ENCODE peak calls at places on chromosome 12, in nine cellular contexts. R is dorsolateral prefrontal cortex, A is colonic mucosa, W is A549, P is left ventricle myocardium inferior, J is uterus, Q is GM23248, U is PC-9, O is heart right ventricle. F is an unnamed sample.

GRCh38 chr12:104501115-104501514 is 44.4 kb downstream of the CHST11 start:
- DNase-seq in Q (no peak), W (no peak), J (no peak), A (no peak), U (no peak), O (no peak), P (no peak), R (no peak), F (no peak)

GRCh38 chr12:28536088-28536487 is 345.8 kb downstream of the CCDC91 start:
- DNase-seq in A (no peak), J (no peak), O (no peak), Q (peak; percentile 89), U (no peak), P (no peak), W (no peak), R (no peak), F (no peak)

GRCh38 chr12:77325505-77325904 is 260.1 kb upstream of the E2F7 start:
- DNase-seq in R (peak; percentile 30), J (no peak), W (no peak), U (no peak), P (no peak), O (peak; percentile 23), Q (peak; percentile 38), A (no peak), F (no peak)

GRCh38 chr12:65074932-65075331 is 46.2 kb downstream of the WIF1 start:
- DNase-seq in A (no peak), Q (no peak), J (no peak), U (no peak), W (peak; percentile 8), R (no peak), P (no peak), O (no peak), F (no peak)

GRCh38 chr12:125684968-125685790 is 619.9 kb downstream of the AACS start:
- DNase-seq in J (no peak), U (no peak), O (no peak), W (no peak), R (no peak), A (no peak), P (no peak), Q (no peak), F (no peak)

GRCh38 chr12:20300457-20300856 is 67.9 kb upstream of the PDE3A start:
- DNase-seq in U (no peak), R (no peak), Q (no peak), A (no peak), W (no peak), P (no peak), J (no peak), O (no peak), F (no peak)

GRCh38 chr12:42608196-42608825 is 18.8 kb upstream of the PRICKLE1 start:
- DNase-seq in P (no peak), O (no peak), J (no peak), R (no peak), A (no peak), Q (peak; percentile 31), W (no peak), U (no peak), F (no peak)

GRCh38 chr12:83365317-83365716 is 678.6 kb downstream of the TMTC2 start:
- DNase-seq in U (no peak), P (no peak), A (no peak), R (no peak), W (no peak), Q (no peak), J (no peak), O (no peak), F (no peak)

GRCh38 chr12:31362115-31362758 is 36.3 kb upstream of the SINHCAF start:
- DNase-seq in P (no peak), J (no peak), U (peak; percentile 46), W (no peak), Q (no peak), A (peak; percentile 66), O (no peak), R (no peak), F (no peak)

GRCh38 chr12:12099102-12099501 is 28.4 kb downstream of the BCL2L14 start:
- DNase-seq in U (no peak), R (no peak), A (no peak), J (no peak), P (no peak), W (no peak), O (no peak), Q (no peak), F (no peak)

GRCh38 chr12:69007166-69007857 is 74.3 kb upstream of the CPM start:
- DNase-seq in A (peak; percentile 62), P (no peak), U (peak; percentile 62), W (no peak), J (no peak), Q (peak; percentile 85), O (no peak), R (no peak), F (no peak)

GRCh38 chr12:107610030-107610859 is 75.4 kb upstream of the PWP1 start:
- DNase-seq in Q (peak; percentile 64), U (no peak), O (peak; percentile 19), R (peak; percentile 12), W (peak; percentile 58), J (no peak), P (no peak), A (no peak), F (peak; percentile 10)

GRCh38 chr12:2493086-2493485 is 301.7 kb upstream of the FKBP4 start:
- DNase-seq in A (no peak), P (no peak), R (no peak), J (no peak), Q (no peak), W (no peak), O (no peak), U (no peak), F (no peak)

GRCh38 chr12:26630546-26631027 is 202.4 kb downstream of the ITPR2 start:
- DNase-seq in P (no peak), W (no peak), R (no peak), J (peak; percentile 34), O (no peak), U (no peak), Q (peak; percentile 66), A (no peak), F (no peak)

GRCh38 chr12:122888232-122888752 is 7.6 kb downstream of the VPS37B start:
- DNase-seq in U (peak; percentile 98), R (no peak), W (peak; percentile 74), P (peak; percentile 31), J (no peak), A (peak; percentile 74), O (peak; percentile 27), Q (peak; percentile 56), F (peak; percentile 56)

GRCh38 chr12:95802482-95803264 is 12.1 kb upstream of the NTN4 start:
- DNase-seq in J (no peak), A (peak; percentile 64), R (no peak), O (no peak), W (peak; percentile 67), Q (peak; percentile 86), U (peak; percentile 97), P (no peak), F (no peak)

GRCh38 chr12:6700646-6701051 is at the start of gene PIANP:
- DNase-seq in Q (peak; percentile 73), P (peak; percentile 38), R (peak; percentile 50), U (no peak), J (peak; percentile 42), W (peak; percentile 30), O (peak; percentile 48), A (no peak), F (peak; percentile 38)
- H3K27ac ChIP-seq in Q (no peak within 1 kb of the TSS), P (no peak within 1 kb of the TSS), R (peak within 1 kb of the TSS; percentile 71), U (no peak within 1 kb of the TSS), J (peak within 1 kb of the TSS; percentile 23), W (peak within 1 kb of the TSS; percentile 70), O (no peak within 1 kb of the TSS), A (no peak within 1 kb of the TSS), F (no peak within 1 kb of the TSS)

GRCh38 chr12:101954681-101955080 is 77.3 kb downstream of the DRAM1 start:
- DNase-seq in O (no peak), A (no peak), R (no peak), W (no peak), P (no peak), J (no peak), Q (no peak), U (peak; percentile 55), F (no peak)

GRCh38 chr12:101959607-101960006 is 82.2 kb downstream of the DRAM1 start:
- DNase-seq in U (no peak), J (no peak), A (no peak), Q (no peak), R (no peak), P (no peak), W (no peak), O (no peak), F (no peak)

GRCh38 chr12:101962486-101962885 is 85.1 kb downstream of the DRAM1 start:
- DNase-seq in U (no peak), R (no peak), A (no peak), W (no peak), Q (peak; percentile 82), P (no peak), J (no peak), O (no peak), F (no peak)

DNA sequence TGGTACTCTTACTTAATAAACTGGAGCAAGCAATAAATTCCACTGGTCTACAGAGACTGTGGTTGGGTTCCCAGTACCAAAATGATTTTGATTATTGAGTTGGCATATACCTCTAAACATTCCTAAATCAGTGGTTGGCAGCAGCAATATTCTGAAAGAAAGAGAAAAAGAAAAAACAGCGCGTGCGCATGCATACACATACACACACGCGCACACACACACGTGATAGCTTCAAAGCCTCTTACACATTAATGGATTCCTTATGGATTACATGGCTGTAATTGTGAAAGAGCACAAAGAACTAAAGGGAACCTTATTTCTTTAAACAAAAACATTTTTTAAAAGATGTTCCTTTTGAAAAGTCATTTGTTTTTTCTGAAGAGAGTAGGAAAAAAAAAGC is 79.9 kb downstream of the DRAM1 start:
- DNase-seq in R (no peak), O (no peak), U (no peak), P (no peak), Q (peak; percentile 88), W (no peak), A (no peak), J (no peak), F (no peak)
- H3K27ac ChIP-seq in R (no peak overlapping the region), O (no peak overlapping the region), U (no peak overlapping the region), P (no peak overlapping the region), Q (peak overlapping the region; percentile 70), W (no peak overlapping the region), A (no peak overlapping the region), J (no peak overlapping the region), F (no peak overlapping the region)

DNA sequence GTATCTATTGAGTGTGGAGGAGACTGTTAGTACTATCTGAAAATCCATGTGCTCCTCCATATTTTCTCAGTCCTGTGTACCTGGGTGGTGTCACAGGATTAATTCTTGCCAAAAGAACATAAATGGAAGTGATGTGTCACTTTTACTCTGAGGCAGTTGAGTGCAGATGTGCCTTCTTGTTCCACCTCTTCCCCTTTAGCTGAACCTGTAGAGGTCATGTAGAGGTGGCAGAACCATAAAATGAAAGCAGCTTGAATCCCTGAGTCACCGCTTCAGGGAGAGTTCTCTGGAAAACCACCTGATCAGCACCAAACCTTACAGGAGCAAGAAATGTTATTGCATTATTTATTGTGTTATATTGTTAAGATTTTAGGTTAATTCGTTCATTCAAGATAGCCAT is 14.7 kb upstream of the SLC25A3 start:
- DNase-seq in R (no peak), U (peak; percentile 38), W (no peak), P (no peak), A (peak; percentile 44), Q (peak; percentile 21), O (no peak), J (no peak), F (no peak)
- H3K27ac ChIP-seq in R (no peak overlapping the region), U (no peak overlapping the region), W (no peak overlapping the region), P (no peak overlapping the region), A (peak overlapping the region; percentile 54), Q (no peak overlapping the region), O (no peak overlapping the region), J (no peak overlapping the region), F (no peak overlapping the region)

DNA sequence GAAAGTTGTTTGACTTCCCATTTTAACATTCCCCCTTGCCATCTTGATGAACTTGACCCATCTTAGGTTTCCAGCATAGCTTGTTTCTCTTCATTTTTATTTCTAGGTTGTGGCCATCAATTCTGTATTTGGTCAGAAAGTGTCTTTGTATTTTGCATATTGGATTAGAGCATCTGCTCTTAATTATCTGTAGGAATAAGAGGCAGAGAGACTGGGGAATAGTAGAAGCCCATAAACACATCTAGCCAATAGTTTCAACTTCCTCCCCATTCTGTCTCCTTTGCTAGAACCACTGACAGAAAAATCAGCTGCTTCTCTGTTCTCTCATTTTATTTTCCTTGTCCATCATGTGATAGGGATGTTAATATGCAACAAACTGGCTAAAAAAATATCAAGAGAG is 8.2 kb downstream of the SOCS2 start:
- DNase-seq in P (no peak), R (no peak), U (no peak), J (no peak), Q (no peak), W (no peak), O (no peak), A (no peak), F (no peak)
- H3K27ac ChIP-seq in P (no peak overlapping the region), R (no peak overlapping the region), U (no peak overlapping the region), J (peak overlapping the region; percentile 100), Q (no peak overlapping the region), W (no peak overlapping the region), O (no peak overlapping the region), A (no peak overlapping the region), F (no peak overlapping the region)